ENCODE peak calls at places on chromosome 9, in six cellular contexts. S is breast epithelium, P is fibroblast of lung, H is left lung, B is AG04449, K is BE2C. M is an unnamed sample.
A peak's percentile ranks its signal among the peaks of the same experiment; 100 is the strongest.

GRCh38 chr9:78115073-78115472 is 83.5 kb upstream of the GNAQ start:
- DNase-seq in S (no peak), P (no peak), H (no peak), B (no peak), K (peak; percentile 15), M (no peak)

GRCh38 chr9:88817628-88818027 is 173.6 kb upstream of the S1PR3 start:
- DNase-seq in S (no peak), P (peak; percentile 56), H (no peak), B (no peak), K (no peak), M (no peak)

GRCh38 chr9:92385953-92386352 is 18.4 kb downstream of the OGN start:
- DNase-seq in S (no peak), P (peak; percentile 87), H (no peak), B (no peak), K (no peak), M (no peak)

GRCh38 chr9:132602207-132602606 is 19.8 kb downstream of the BARHL1 start:
- DNase-seq in S (no peak), P (no peak), H (no peak), B (no peak), K (no peak), M (no peak)

GRCh38 chr9:20636883-20637440 is 14.7 kb upstream of the MLLT3 start:
- DNase-seq in S (no peak), P (peak; percentile 36), H (no peak), B (no peak), K (no peak), M (peak; percentile 49)

GRCh38 chr9:74528207-74528606 is 31.1 kb downstream of the RORB start:
- DNase-seq in S (no peak), P (no peak), H (no peak), B (no peak), K (no peak), M (no peak)

GRCh38 chr9:137454145-137454505 is 5.0 kb downstream of the NSMF start:
- DNase-seq in S (peak; percentile 56), P (no peak), H (peak; percentile 82), B (no peak), K (peak; percentile 74), M (no peak)

GRCh38 chr9:137464291-137464999 is 5.3 kb upstream of the NSMF start:
- DNase-seq in S (no peak), P (no peak), H (peak; percentile 29), B (no peak), K (no peak), M (no peak)

GRCh38 chr9:87290241-87290700 is 207.4 kb upstream of the DAPK1 start:
- DNase-seq in S (no peak), P (peak; percentile 25), H (no peak), B (no peak), K (no peak), M (peak; percentile 80)

GRCh38 chr9:6247266-6247665 is 31.7 kb downstream of the IL33 start:
- DNase-seq in S (no peak), P (peak; percentile 18), H (no peak), B (no peak), K (no peak), M (no peak)

GRCh38 chr9:25964239-25964638 is 286.0 kb upstream of the TUSC1 start:
- DNase-seq in S (no peak), P (peak; percentile 54), H (no peak), B (peak; percentile 53), K (peak; percentile 82), M (peak; percentile 68)

GRCh38 chr9:104386425-104387069 is 117.5 kb upstream of the OR13F1 start:
- DNase-seq in S (no peak), P (peak; percentile 18), H (no peak), B (peak; percentile 16), K (no peak), M (peak; percentile 61)

GRCh38 chr9:125233678-125234077 is 7.5 kb downstream of the HSPA5 start:
- DNase-seq in S (no peak), P (peak; percentile 99), H (no peak), B (peak; percentile 95), K (no peak), M (peak; percentile 91)

GRCh38 chr9:113520109-113520642 is 56.6 kb downstream of the RGS3 start:
- DNase-seq in S (no peak), P (peak; percentile 59), H (no peak), B (no peak), K (no peak), M (no peak)

GRCh38 chr9:113343732-113344231 is 3.7 kb upstream of the WDR31 start:
- DNase-seq in S (peak; percentile 87), P (peak; percentile 27), H (peak; percentile 89), B (no peak), K (peak; percentile 67), M (peak; percentile 94)

GRCh38 chr9:91255327-91255726 is 106.4 kb downstream of the AUH start:
- DNase-seq in S (no peak), P (peak; percentile 65), H (no peak), B (peak; percentile 60), K (no peak), M (peak; percentile 25)

GRCh38 chr9:132541051-132541450 is 41.4 kb upstream of the BARHL1 start:
- DNase-seq in S (no peak), P (no peak), H (no peak), B (no peak), K (no peak), M (no peak)

GRCh38 chr9:35748858-35749514 is at the start of the genes GBA2 and RGP1:
- DNase-seq in S (peak; percentile 63), P (peak; percentile 69), H (peak; percentile 87), B (no peak), K (peak; percentile 86), M (peak; percentile 61)

GRCh38 chr9:112849363-112849922 is 41.2 kb downstream of the SLC46A2 start:
- DNase-seq in S (no peak), P (no peak), H (no peak), B (no peak), K (no peak), M (no peak)

GRCh38 chr9:13269589-13270452 is 9.7 kb downstream of the MPDZ start:
- DNase-seq in S (no peak), P (no peak), H (no peak), B (no peak), K (no peak), M (peak; percentile 39)

GRCh38 chr9:93897075-93897970 is 57.8 kb downstream of the BARX1 start:
- DNase-seq in S (no peak), P (no peak), H (no peak), B (no peak), K (no peak), M (no peak)

GRCh38 chr9:110971705-110972104 is 66.6 kb downstream of the LPAR1 start:
- DNase-seq in S (no peak), P (no peak), H (no peak), B (no peak), K (no peak), M (no peak)

GRCh38 chr9:2787065-2787464 is 56.8 kb downstream of the PUM3 start:
- DNase-seq in S (no peak), P (peak; percentile 78), H (no peak), B (no peak), K (no peak), M (peak; percentile 42)

GRCh38 chr9:134850611-134851010 is 30.0 kb upstream of the FCN2 start:
- DNase-seq in S (no peak), P (no peak), H (no peak), B (no peak), K (no peak), M (no peak)

GRCh38 chr9:87040410-87041009 is 93.2 kb upstream of the GAS1 start:
- DNase-seq in S (no peak), P (no peak), H (no peak), B (no peak), K (no peak), M (no peak)

GRCh38 chr9:112121633-112122032 is 53.5 kb downstream of the SUSD1 start:
- DNase-seq in S (no peak), P (no peak), H (no peak), B (no peak), K (no peak), M (no peak)

GRCh38 chr9:18618862-18619261 is 144.9 kb downstream of the ADAMTSL1 start:
- DNase-seq in S (no peak), P (no peak), H (no peak), B (no peak), K (no peak), M (no peak)

GRCh38 chr9:125160750-125161149 is 17.4 kb upstream of the SCAI start:
- DNase-seq in S (no peak), P (no peak), H (no peak), B (no peak), K (no peak), M (no peak)

GRCh38 chr9:26775405-26775804 is 117.2 kb downstream of the CAAP1 start:
- DNase-seq in S (no peak), P (no peak), H (no peak), B (no peak), K (no peak), M (no peak)

GRCh38 chr9:90770339-90770738 is 31.3 kb upstream of the SYK start:
- DNase-seq in S (no peak), P (no peak), H (no peak), B (no peak), K (no peak), M (no peak)

GRCh38 chr9:4547016-4547415 is 56.7 kb downstream of the SLC1A1 start:
- DNase-seq in S (no peak), P (peak; percentile 52), H (no peak), B (peak; percentile 36), K (no peak), M (peak; percentile 56)

GRCh38 chr9:77575785-77576184 is 72.3 kb downstream of the GNA14 start:
- DNase-seq in S (no peak), P (peak; percentile 17), H (no peak), B (no peak), K (no peak), M (peak; percentile 44)

GRCh38 chr9:107732781-107733529 is 243.4 kb upstream of the KLF4 start:
- DNase-seq in S (no peak), P (peak; percentile 88), H (no peak), B (no peak), K (no peak), M (peak; percentile 77)

GRCh38 chr9:128007566-128008138 is 26.9 kb upstream of the EEIG1 start:
- DNase-seq in S (peak; percentile 63), P (peak; percentile 73), H (peak; percentile 75), B (no peak), K (peak; percentile 30), M (peak; percentile 66)
- H3K4me3 ChIP-seq in S (no peak overlapping the region), P (no peak overlapping the region), H (no peak overlapping the region), B (no peak overlapping the region), K (no peak overlapping the region), M (no peak overlapping the region)

GRCh38 chr9:70081120-70081495 is 37.5 kb downstream of the MAMDC2 start:
- DNase-seq in S (no peak), P (peak; percentile 93), H (no peak), B (no peak), K (no peak), M (peak; percentile 69)
- H3K4me3 ChIP-seq in S (no peak overlapping the region), P (no peak overlapping the region), H (no peak overlapping the region), B (no peak overlapping the region), K (no peak overlapping the region), M (no peak overlapping the region)

DNA sequence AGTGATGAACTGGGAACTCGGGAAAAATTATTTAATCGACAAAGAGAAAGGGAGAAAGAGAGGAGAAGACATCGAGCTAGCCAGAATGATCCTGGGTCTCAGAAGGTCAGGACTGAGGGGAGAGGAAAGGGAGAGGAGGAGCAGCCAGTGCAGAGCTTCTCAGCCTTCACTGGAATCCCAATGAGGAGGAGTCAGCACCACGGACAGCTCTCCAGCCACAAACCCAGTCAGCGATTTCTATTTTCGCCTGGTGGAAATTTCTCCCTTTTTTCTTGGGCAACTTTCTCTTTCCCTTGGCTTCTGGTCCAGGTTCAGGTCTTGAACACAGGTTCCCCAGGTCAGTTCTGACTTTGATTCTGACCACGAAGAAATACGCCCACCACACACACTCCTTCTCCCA is 1.6 kb upstream of the BRINP1 start:
- DNase-seq in S (no peak), P (peak; percentile 28), H (peak; percentile 37), B (no peak), K (no peak), M (peak; percentile 19)
- H3K4me3 ChIP-seq in S (no peak overlapping the region), P (no peak overlapping the region), H (no peak overlapping the region), B (no peak overlapping the region), K (no peak overlapping the region), M (no peak overlapping the region)

GRCh38 chr9:130949188-130950038 is 10.4 kb upstream of the FIBCD1 start:
- DNase-seq in S (no peak), P (no peak), H (no peak), B (no peak), K (no peak), M (no peak)
- H3K4me3 ChIP-seq in S (no peak overlapping the region), P (no peak overlapping the region), H (no peak overlapping the region), B (no peak overlapping the region), K (no peak overlapping the region), M (no peak overlapping the region)

M was measured in cardiac fibroblast.